ENCODE peak calls at places on chromosomes 4 and X, in nine cellular contexts. D, E, X, P, Q, W, A, O and N are unnamed samples.

GRCh38 chrX:18099745-18100144 is 120.9 kb downstream of the BEND2 start:
- DNase-seq in E (no peak), X (peak), A (no peak), P (no peak), O (no peak), W (no peak), Q (no peak), D (no peak), N (no peak)

GRCh38 chr4:140326395-140326993 is 47.0 kb upstream of the SCOC start:
- DNase-seq in O (no peak), P (peak), X (peak), D (peak), W (no peak), A (peak), E (peak), Q (peak), N (no peak)

GRCh38 chr4:159390648-159391047 is 287.8 kb downstream of the RAPGEF2 start:
- DNase-seq in P (no peak), W (no peak), D (peak), X (peak), O (no peak), E (peak), A (no peak), Q (no peak), N (no peak)

GRCh38 chr4:187811586-187811985 is 184.0 kb upstream of the ZFP42 start:
- DNase-seq in P (no peak), Q (no peak), E (no peak), X (no peak), O (no peak), A (no peak), W (no peak), D (no peak), N (no peak)

GRCh38 chrX:110021180-110022022 is 18.5 kb downstream of the TMEM164 start:
- DNase-seq in E (peak), P (no peak), A (no peak), D (peak), Q (no peak), X (no peak), W (no peak), O (no peak), N (no peak)

GRCh38 chr4:165293061-165293460 is 34.4 kb upstream of the MSMO1 start:
- DNase-seq in A (no peak), X (no peak), W (no peak), P (no peak), O (no peak), E (no peak), Q (no peak), D (no peak), N (no peak)

GRCh38 chrX:121641560-121641959 is 594.1 kb downstream of the GLUD2 start:
- DNase-seq in A (no peak), Q (no peak), W (no peak), O (no peak), E (no peak), P (no peak), D (no peak), X (no peak), N (no peak)

GRCh38 chrX:10296581-10296980 is 139.8 kb downstream of the CLCN4 start:
- DNase-seq in D (peak), X (no peak), Q (no peak), P (no peak), E (peak), A (no peak), W (no peak), O (no peak), N (no peak)

GRCh38 chr4:27123050-27123768 is 262.6 kb downstream of the STIM2 start:
- DNase-seq in X (peak), Q (no peak), A (no peak), E (no peak), P (no peak), W (no peak), O (no peak), D (no peak), N (no peak)

GRCh38 chrX:85963736-85964135 is 83.6 kb downstream of the CHM start:
- DNase-seq in P (no peak), D (peak), O (no peak), Q (no peak), W (no peak), A (peak), E (peak), X (peak), N (no peak)

GRCh38 chr4:156771171-156771837 is 200.3 kb downstream of the PDGFC start:
- DNase-seq in X (no peak), P (no peak), E (peak), O (no peak), D (peak), W (peak), A (no peak), Q (peak), N (no peak)

GRCh38 chr4:163846008-163846407 is 351.5 kb downstream of the TMA16 start:
- DNase-seq in W (no peak), A (no peak), Q (no peak), X (no peak), O (no peak), E (no peak), P (no peak), D (no peak), N (no peak)

GRCh38 chrX:103063918-103064434 is at the start of gene BEX1:
- DNase-seq in O (peak), D (peak), Q (peak), X (peak), E (peak), W (no peak), A (no peak), P (peak), N (no peak)

GRCh38 chr4:74418063-74418670 is 26.8 kb upstream of the AREG start:
- DNase-seq in W (no peak), X (no peak), D (peak), A (peak), O (no peak), E (peak), Q (no peak), P (no peak), N (no peak)

GRCh38 chr4:71186566-71187398 is 152.0 kb upstream of the SLC4A4 start:
- DNase-seq in X (peak), O (peak), A (peak), W (peak), E (peak), Q (peak), D (no peak), P (no peak), N (peak)

GRCh38 chr4:89254847-89255246 is 52.8 kb downstream of the GPRIN3 start:
- DNase-seq in P (no peak), X (peak), Q (peak), O (no peak), W (peak), D (no peak), E (peak), A (peak), N (no peak)

GRCh38 chr4:10783351-10783750 is 98.8 kb upstream of the CLNK start:
- DNase-seq in P (no peak), Q (no peak), D (peak), W (no peak), X (peak), E (peak), A (no peak), O (no peak), N (no peak)

GRCh38 chr4:37393889-37394288 is 149.3 kb downstream of the NWD2 start:
- DNase-seq in W (no peak), A (no peak), D (no peak), Q (no peak), O (no peak), P (no peak), E (no peak), X (no peak), N (no peak)

GRCh38 chrX:133495464-133496391 is 80.4 kb upstream of the GPC4 start:
- DNase-seq in Q (no peak), A (no peak), P (no peak), O (no peak), D (no peak), X (peak), E (peak), W (no peak), N (peak)

GRCh38 chrX:108000751-108001150 is 18.6 kb upstream of the TEX13B start:
- DNase-seq in P (no peak), W (no peak), D (no peak), Q (no peak), E (peak), O (no peak), X (no peak), A (no peak), N (no peak)

GRCh38 chr4:75612306-75612705 is 18.0 kb downstream of the CDKL2 start:
- DNase-seq in D (no peak), O (no peak), Q (no peak), W (no peak), E (no peak), X (no peak), P (no peak), A (no peak), N (no peak)

GRCh38 chrX:46597208-46597607 is 23.6 kb downstream of the CHST7 start:
- DNase-seq in E (no peak), Q (no peak), A (no peak), X (no peak), P (no peak), D (no peak), O (no peak), W (no peak), N (no peak)

GRCh38 chr4:139509727-139510410 is 46.1 kb downstream of the SETD7 start:
- DNase-seq in X (peak), E (peak), D (no peak), A (no peak), Q (no peak), O (no peak), P (no peak), W (no peak), N (no peak)

GRCh38 chrX:154063234-154063633 is 34.3 kb downstream of the MECP2 start:
- DNase-seq in Q (no peak), X (no peak), A (no peak), O (no peak), P (no peak), W (no peak), E (no peak), D (no peak), N (no peak)

GRCh38 chr4:2135083-2135482 is 76.0 kb downstream of the NAT8L start:
- DNase-seq in A (no peak), W (no peak), Q (peak), D (peak), O (no peak), P (no peak), E (peak), X (peak), N (no peak)

DNA sequence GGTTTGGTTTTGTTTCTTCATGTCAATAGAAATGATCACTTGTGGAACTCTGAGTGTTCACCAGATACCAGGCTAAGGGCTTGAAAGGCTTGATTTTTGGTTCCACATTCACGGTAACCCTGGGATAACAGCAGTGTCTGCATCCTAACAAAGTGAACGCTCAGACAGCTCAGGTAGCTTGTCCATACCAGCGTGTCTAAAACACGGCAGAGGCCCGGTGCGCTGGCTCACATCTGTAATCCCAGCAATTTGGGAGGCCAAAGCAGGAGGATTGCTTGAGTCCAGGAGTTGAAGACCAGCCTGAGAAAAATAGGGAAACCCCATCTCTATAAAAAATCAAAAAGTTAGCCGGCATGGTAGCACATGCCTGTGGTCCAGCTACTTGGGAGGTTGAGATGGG is 49.0 kb downstream of the HTRA3 start:
- DNase-seq in A (no peak), P (peak), Q (no peak), E (no peak), X (no peak), W (no peak), O (no peak), D (no peak), N (peak)
- TF ChIP-seq CTCF in A (no peak), P (no peak), Q (no peak), E (no peak), X (no peak), W (no peak), O (no peak), D (no peak), N (no peak)

GRCh38 chr4:54400802-54401201 is 171.7 kb downstream of the PDGFRA start:
- DNase-seq in A (no peak), X (peak), Q (no peak), D (peak), P (no peak), W (peak), O (no peak), E (peak), N (no peak)
- H3K27ac ChIP-seq in A (no peak), X (no peak), Q (peak), D (peak), P (peak), W (no peak), O (no peak), E (no peak), N (no peak)

GRCh38 chr4:40055873-40056721 is 553 bp upstream of the N4BP2 start:
- DNase-seq in Q (peak), D (peak), W (peak), A (peak), E (peak), X (peak), O (peak), P (no peak), N (peak)

GRCh38 chr4:40056722-40057539 is at the start of gene N4BP2:
- DNase-seq in D (peak), E (peak), O (peak), X (peak), W (peak), A (peak), Q (peak), P (peak), N (peak)

GRCh38 chr4:40058854-40059253 is 2.2 kb downstream of the N4BP2 start:
- DNase-seq in Q (no peak), A (no peak), W (no peak), E (no peak), P (no peak), O (no peak), X (no peak), D (no peak), N (no peak)

GRCh38 chr4:40058121-40058520 is 1.5 kb downstream of the N4BP2 start:
- DNase-seq in O (no peak), P (no peak), E (no peak), W (no peak), A (no peak), X (no peak), Q (peak), D (no peak), N (no peak)

GRCh38 chr4:40057540-40058091 is 966 bp downstream of the N4BP2 start:
- DNase-seq in A (peak), E (peak), P (peak), W (peak), X (peak), D (peak), O (no peak), Q (peak), N (peak)
- TF ChIP-seq CTCF in A (no peak), E (no peak), P (no peak), W (no peak), X (no peak), D (no peak), O (no peak), Q (no peak), N (no peak)

GRCh38 chr4:184151988-184152485 is 65.6 kb downstream of the ENPP6 start:
- DNase-seq in A (no peak), D (no peak), X (no peak), W (no peak), E (no peak), P (no peak), Q (no peak), O (no peak), N (no peak)

GRCh38 chr4:184150102-184150839 is 67.4 kb downstream of the ENPP6 start:
- DNase-seq in D (no peak), O (no peak), E (no peak), X (no peak), P (no peak), A (no peak), Q (no peak), W (no peak), N (no peak)

GRCh38 chr4:184157322-184157721 is 60.4 kb downstream of the ENPP6 start:
- DNase-seq in D (no peak), O (no peak), A (no peak), P (no peak), W (no peak), Q (no peak), X (no peak), E (no peak), N (no peak)

GRCh38 chr4:184153781-184154542 is 63.7 kb downstream of the ENPP6 start:
- DNase-seq in A (no peak), W (no peak), D (no peak), Q (no peak), P (no peak), X (no peak), E (peak), O (no peak), N (no peak)

GRCh38 chr4:184156169-184156568 is 61.5 kb downstream of the ENPP6 start:
- DNase-seq in P (no peak), Q (no peak), A (no peak), W (no peak), D (no peak), E (no peak), X (no peak), O (no peak), N (no peak)
- H3K27ac ChIP-seq in P (no peak), Q (no peak), A (no peak), W (peak), D (no peak), E (no peak), X (no peak), O (no peak), N (peak)

GRCh38 chr4:105495667-105496066 is 21.8 kb upstream of the PPA2 start:
- DNase-seq in A (no peak), D (no peak), W (no peak), Q (no peak), E (no peak), O (no peak), P (no peak), X (no peak), N (no peak)

GRCh38 chr4:105496899-105497298 is 23.0 kb upstream of the PPA2 start:
- DNase-seq in E (no peak), W (no peak), Q (no peak), P (no peak), O (no peak), A (no peak), D (no peak), X (no peak), N (no peak)
- TF ChIP-seq CTCF in E (no peak), W (no peak), Q (peak), P (no peak), O (peak), A (no peak), D (peak), X (peak), N (no peak)